ENCODE peak calls at places on chromosomes 16 and 17, in six cellular contexts. One of them, this sample, is unnamed.
A peak's percentile ranks its signal among the peaks of the same experiment; 100 is the strongest.

GRCh38 chr16:53502331-53503269 is at the start of gene AKTIP:
- DNase-seq in IMR-90: peak; percentile 52
- DNase-seq in mucosa of descending colon: peak; percentile 80
- DNase-seq in lung: peak; percentile 77
- DNase-seq in adipocyte: peak; percentile 58
- DNase-seq in GM12878: no peak
- DNase-seq in this sample: no peak

GRCh38 chr17:82828875-82829487 is 10.8 kb downstream of the ZNF750 start:
- DNase-seq in IMR-90: no peak
- DNase-seq in mucosa of descending colon: no peak
- DNase-seq in lung: no peak
- DNase-seq in adipocyte: no peak
- DNase-seq in GM12878: no peak
- DNase-seq in this sample: peak; percentile 48

GRCh38 chr17:73393962-73394361 is 82.2 kb upstream of the CDC42EP4 start:
- DNase-seq in IMR-90: peak; percentile 13
- DNase-seq in mucosa of descending colon: no peak
- DNase-seq in lung: no peak
- DNase-seq in adipocyte: no peak
- DNase-seq in GM12878: no peak
- DNase-seq in this sample: no peak

GRCh38 chr16:84599528-84600202 is 18.2 kb downstream of the COTL1 start:
- DNase-seq in IMR-90: peak; percentile 85
- DNase-seq in mucosa of descending colon: peak; percentile 78
- DNase-seq in lung: peak; percentile 64
- DNase-seq in adipocyte: peak; percentile 85
- DNase-seq in GM12878: no peak
- DNase-seq in this sample: no peak

GRCh38 chr16:25838724-25839186 is 147.0 kb downstream of the HS3ST4 start:
- DNase-seq in IMR-90: peak; percentile 41
- DNase-seq in mucosa of descending colon: no peak
- DNase-seq in lung: no peak
- DNase-seq in adipocyte: peak; percentile 78
- DNase-seq in GM12878: peak; percentile 11
- DNase-seq in this sample: no peak

GRCh38 chr17:28745777-28746473 is 2.1 kb downstream of the TRAF4 start:
- DNase-seq in IMR-90: no peak
- DNase-seq in mucosa of descending colon: peak; percentile 78
- DNase-seq in lung: peak; percentile 55
- DNase-seq in adipocyte: peak; percentile 38
- DNase-seq in GM12878: no peak
- DNase-seq in this sample: peak; percentile 95

GRCh38 chr17:34146440-34147043 is 108.5 kb upstream of the CCL2 start:
- DNase-seq in IMR-90: no peak
- DNase-seq in mucosa of descending colon: no peak
- DNase-seq in lung: peak; percentile 48
- DNase-seq in adipocyte: no peak
- DNase-seq in GM12878: no peak
- DNase-seq in this sample: no peak

GRCh38 chr16:3822366-3823045 is 58.0 kb downstream of the CREBBP start:
- DNase-seq in IMR-90: peak; percentile 20
- DNase-seq in mucosa of descending colon: no peak
- DNase-seq in lung: no peak
- DNase-seq in adipocyte: no peak
- DNase-seq in GM12878: no peak
- DNase-seq in this sample: no peak

GRCh38 chr17:50883850-50884291 is 17.7 kb upstream of the TOB1 start:
- DNase-seq in IMR-90: no peak
- DNase-seq in mucosa of descending colon: no peak
- DNase-seq in lung: peak; percentile 46
- DNase-seq in adipocyte: no peak
- DNase-seq in GM12878: no peak
- DNase-seq in this sample: no peak

GRCh38 chr17:60315650-60316049 is 76.3 kb downstream of the USP32 start:
- DNase-seq in IMR-90: no peak
- DNase-seq in mucosa of descending colon: no peak
- DNase-seq in lung: no peak
- DNase-seq in adipocyte: no peak
- DNase-seq in GM12878: no peak
- DNase-seq in this sample: no peak

GRCh38 chr17:59028328-59028727 is 78.4 kb downstream of the TRIM37 start:
- DNase-seq in IMR-90: no peak
- DNase-seq in mucosa of descending colon: no peak
- DNase-seq in lung: no peak
- DNase-seq in adipocyte: no peak
- DNase-seq in GM12878: no peak
- DNase-seq in this sample: no peak
- H3K36me3 ChIP-seq in IMR-90: peaks cover 5% of the 10 kb centered on the region
- H3K36me3 ChIP-seq in mucosa of descending colon: no peaks in the 10 kb centered on the region
- H3K36me3 ChIP-seq in lung: peaks cover 2% of the 10 kb centered on the region
- H3K36me3 ChIP-seq in adipocyte: peaks cover 10% of the 10 kb centered on the region
- H3K36me3 ChIP-seq in GM12878: peaks cover 3% of the 10 kb centered on the region
- H3K36me3 ChIP-seq in this sample: peaks cover 65% of the 10 kb centered on the region

GRCh38 chr17:76560877-76561221 is 21.0 kb downstream of the PRCD start:
- DNase-seq in IMR-90: no peak
- DNase-seq in mucosa of descending colon: no peak
- DNase-seq in lung: no peak
- DNase-seq in adipocyte: no peak
- DNase-seq in GM12878: no peak
- DNase-seq in this sample: no peak
- H3K4me3 ChIP-seq in IMR-90: no peak overlapping the region
- H3K4me3 ChIP-seq in mucosa of descending colon: no peak overlapping the region
- H3K4me3 ChIP-seq in lung: no peak overlapping the region
- H3K4me3 ChIP-seq in adipocyte: peak overlapping the region; percentile 59
- H3K4me3 ChIP-seq in GM12878: peak overlapping the region; percentile 74
- H3K4me3 ChIP-seq in this sample: peak overlapping the region; percentile 4

GRCh38 chr16:89883346-89884040 is 10.1 kb downstream of the TCF25 start:
- DNase-seq in IMR-90: no peak
- DNase-seq in mucosa of descending colon: no peak
- DNase-seq in lung: no peak
- DNase-seq in adipocyte: no peak
- DNase-seq in GM12878: no peak
- DNase-seq in this sample: no peak
- H3K36me3 ChIP-seq in IMR-90: peaks cover 66% of the 10 kb centered on the region
- H3K36me3 ChIP-seq in mucosa of descending colon: peaks cover 3% of the 10 kb centered on the region
- H3K36me3 ChIP-seq in lung: peaks cover 63% of the 10 kb centered on the region
- H3K36me3 ChIP-seq in adipocyte: peaks cover 86% of the 10 kb centered on the region
- H3K36me3 ChIP-seq in GM12878: peaks cover 28% of the 10 kb centered on the region
- H3K36me3 ChIP-seq in this sample: peaks cover 84% of the 10 kb centered on the region

GRCh38 chr17:81397314-81398169 is 2.3 kb downstream of the BAHCC1 start:
- DNase-seq in IMR-90: peak; percentile 62
- DNase-seq in mucosa of descending colon: no peak
- DNase-seq in lung: no peak
- DNase-seq in adipocyte: peak; percentile 63
- DNase-seq in GM12878: no peak
- DNase-seq in this sample: no peak
- H3K4me3 ChIP-seq in IMR-90: peak overlapping the region; percentile 57
- H3K4me3 ChIP-seq in mucosa of descending colon: no peak overlapping the region
- H3K4me3 ChIP-seq in lung: peak overlapping the region; percentile 76
- H3K4me3 ChIP-seq in adipocyte: peak overlapping the region; percentile 90
- H3K4me3 ChIP-seq in GM12878: no peak overlapping the region
- H3K4me3 ChIP-seq in this sample: peak overlapping the region; percentile 82

GRCh38 chr16:80034469-80034826 is 433.9 kb upstream of the MAF start:
- DNase-seq in IMR-90: no peak
- DNase-seq in mucosa of descending colon: no peak
- DNase-seq in lung: no peak
- DNase-seq in adipocyte: no peak
- DNase-seq in GM12878: no peak
- DNase-seq in this sample: no peak
- H3K36me3 ChIP-seq in IMR-90: no peaks in the 10 kb centered on the region
- H3K36me3 ChIP-seq in mucosa of descending colon: no peaks in the 10 kb centered on the region
- H3K36me3 ChIP-seq in lung: no peaks in the 10 kb centered on the region
- H3K36me3 ChIP-seq in adipocyte: no peaks in the 10 kb centered on the region
- H3K36me3 ChIP-seq in GM12878: no peaks in the 10 kb centered on the region
- H3K36me3 ChIP-seq in this sample: no peaks in the 10 kb centered on the region